ENCODE peak calls at places on chromosome 9, in four cellular contexts. C, A, P and Z are unnamed samples.

GRCh38 chr9:27278374-27278773 is 18.6 kb downstream of the EQTN start:
- DNase-seq in P (no peak), C (no peak), A (no peak), Z (peak; percentile 23)

GRCh38 chr9:89648247-89649000 is 43.6 kb downstream of the GADD45G start:
- DNase-seq in A (no peak), P (no peak), C (no peak), Z (no peak)

GRCh38 chr9:94083384-94083783 is 880 bp upstream of the PTPDC1 start:
- DNase-seq in P (no peak), C (no peak), A (no peak), Z (no peak)

GRCh38 chr9:87516222-87516930 is 18.7 kb downstream of the DAPK1 start:
- DNase-seq in C (no peak), A (no peak), P (no peak), Z (peak; percentile 91)

GRCh38 chr9:111038336-111039202 is at the start of gene LPAR1:
- DNase-seq in A (peak; percentile 50), P (no peak), C (no peak), Z (peak; percentile 68)

GRCh38 chr9:112170235-112170634 is 4.9 kb downstream of the SUSD1 start:
- DNase-seq in A (peak; percentile 92), C (no peak), P (no peak), Z (no peak)

GRCh38 chr9:129469988-129470316 is 150.9 kb downstream of the C9orf50 start:
- DNase-seq in C (no peak), A (no peak), P (no peak), Z (no peak)

GRCh38 chr9:101029300-101030021 is 934 bp downstream of the PLPPR1 start:
- DNase-seq in A (no peak), C (no peak), P (no peak), Z (no peak)

GRCh38 chr9:137502008-137502913 is 43.1 kb upstream of the NSMF start:
- DNase-seq in A (no peak), C (no peak), P (no peak), Z (no peak)

GRCh38 chr9:138053996-138054752 is 176.6 kb downstream of the CACNA1B start:
- DNase-seq in A (no peak), C (no peak), P (no peak), Z (peak; percentile 62)

GRCh38 chr9:123689701-123690428 is 240.1 kb downstream of the DENND1A start:
- DNase-seq in A (no peak), P (no peak), C (no peak), Z (no peak)

GRCh38 chr9:12718482-12719026 is 25.4 kb downstream of the TYRP1 start:
- DNase-seq in P (no peak), C (peak; percentile 56), A (no peak), Z (no peak)

GRCh38 chr9:73014011-73014410 is 61.2 kb upstream of the ALDH1A1 start:
- DNase-seq in P (no peak), C (no peak), A (peak; percentile 27), Z (no peak)

GRCh38 chr9:36218011-36218410 is 27.3 kb downstream of the CLTA start:
- DNase-seq in A (no peak), P (no peak), C (no peak), Z (no peak)

GRCh38 chr9:138116521-138116920 is 238.9 kb downstream of the CACNA1B start:
- DNase-seq in C (no peak), A (no peak), P (no peak), Z (no peak)

GRCh38 chr9:137054932-137055384 is 1.1 kb upstream of the ENTPD2 start:
- DNase-seq in P (no peak), A (peak; percentile 73), C (no peak), Z (no peak)

GRCh38 chr9:133029994-133030316 is 842 bp upstream of the GTF3C5 start:
- DNase-seq in C (no peak), P (no peak), A (no peak), Z (peak; percentile 24)

GRCh38 chr9:84067851-84068250 is 87.2 kb downstream of the RMI1 start:
- DNase-seq in C (no peak), P (no peak), A (no peak), Z (no peak)

GRCh38 chr9:35615981-35616680 is 2.1 kb downstream of the CD72 start:
- DNase-seq in A (no peak), P (no peak), C (no peak), Z (no peak)

GRCh38 chr9:23073136-23073535 is 626.5 kb downstream of the DMRTA1 start:
- DNase-seq in P (no peak), C (no peak), A (no peak), Z (no peak)

GRCh38 chr9:70466976-70467551 is 52.6 kb upstream of the KLF9 start:
- DNase-seq in C (no peak), A (no peak), P (no peak), Z (no peak)

GRCh38 chr9:87657893-87658292 is 68.0 kb upstream of the CTSL start:
- DNase-seq in P (no peak), A (no peak), C (no peak), Z (no peak)

GRCh38 chr9:111148994-111149759 is 110.9 kb upstream of the LPAR1 start:
- DNase-seq in P (no peak), A (peak; percentile 11), C (no peak), Z (no peak)

GRCh38 chr9:4211806-4212205 is 88.1 kb downstream of the GLIS3 start:
- DNase-seq in P (no peak), C (no peak), A (no peak), Z (no peak)

GRCh38 chr9:127862075-127863011 is 7.9 kb upstream of the ENG start:
- DNase-seq in A (peak; percentile 53), C (no peak), P (peak; percentile 45), Z (peak; percentile 72)

GRCh38 chr9:130240410-130241197 is 25.0 kb upstream of the HMCN2 start:
- DNase-seq in A (peak; percentile 73), C (peak; percentile 37), P (peak; percentile 49), Z (no peak)

GRCh38 chr9:108933231-108933630 is 693 bp downstream of the ELP1 start:
- DNase-seq in A (no peak), P (peak; percentile 6), C (peak; percentile 12), Z (no peak)

GRCh38 chr9:752681-753200 is 88.8 kb upstream of the DMRT1 start:
- DNase-seq in C (no peak), A (no peak), P (no peak), Z (no peak)